ENCODE peak calls at places on chromosomes 5 and 9, in nine cellular contexts. One of them, this sample, is unnamed.

GRCh38 chr9:4973902-4974301 is 11.2 kb upstream of the JAK2 start:
- DNase-seq in foreskin fibroblast: no peak
- DNase-seq in suprapubic skin: no peak
- DNase-seq in HCT116: no peak
- DNase-seq in CD8-positive, alpha-beta T cell: no peak
- DNase-seq in mucosa of descending colon: no peak
- DNase-seq in heart right ventricle: no peak
- DNase-seq in hepatocyte: no peak
- DNase-seq in GM12865: no peak
- DNase-seq in this sample: no peak

GRCh38 chr5:153584131-153584530 is 93.7 kb downstream of the GRIA1 start:
- DNase-seq in suprapubic skin: no peak
- DNase-seq in hepatocyte: no peak
- DNase-seq in HCT116: no peak
- DNase-seq in mucosa of descending colon: no peak
- DNase-seq in heart right ventricle: no peak
- DNase-seq in foreskin fibroblast: peak
- DNase-seq in CD8-positive, alpha-beta T cell: no peak
- DNase-seq in GM12865: no peak
- DNase-seq in this sample: no peak

GRCh38 chr5:134090482-134090881 is 24.0 kb upstream of the TCF7 start:
- DNase-seq in mucosa of descending colon: peak
- DNase-seq in foreskin fibroblast: no peak
- DNase-seq in CD8-positive, alpha-beta T cell: peak
- DNase-seq in HCT116: no peak
- DNase-seq in GM12865: peak
- DNase-seq in heart right ventricle: no peak
- DNase-seq in suprapubic skin: no peak
- DNase-seq in hepatocyte: no peak
- DNase-seq in this sample: no peak

GRCh38 chr5:148176480-148176879 is 8.1 kb downstream of the SPINK14 start:
- DNase-seq in HCT116: no peak
- DNase-seq in mucosa of descending colon: no peak
- DNase-seq in heart right ventricle: no peak
- DNase-seq in hepatocyte: no peak
- DNase-seq in suprapubic skin: no peak
- DNase-seq in GM12865: no peak
- DNase-seq in CD8-positive, alpha-beta T cell: no peak
- DNase-seq in foreskin fibroblast: no peak
- DNase-seq in this sample: no peak

GRCh38 chr5:67160985-67161384 is 35.6 kb downstream of the CD180 start:
- DNase-seq in GM12865: no peak
- DNase-seq in HCT116: no peak
- DNase-seq in CD8-positive, alpha-beta T cell: peak
- DNase-seq in mucosa of descending colon: no peak
- DNase-seq in suprapubic skin: no peak
- DNase-seq in heart right ventricle: no peak
- DNase-seq in foreskin fibroblast: peak
- DNase-seq in hepatocyte: no peak
- DNase-seq in this sample: no peak

GRCh38 chr5:60522299-60522915 is 177.6 kb downstream of the DEPDC1B start:
- DNase-seq in hepatocyte: peak
- DNase-seq in CD8-positive, alpha-beta T cell: no peak
- DNase-seq in HCT116: no peak
- DNase-seq in mucosa of descending colon: no peak
- DNase-seq in GM12865: peak
- DNase-seq in suprapubic skin: no peak
- DNase-seq in heart right ventricle: no peak
- DNase-seq in foreskin fibroblast: peak
- DNase-seq in this sample: no peak

GRCh38 chr5:170632985-170633234 is 129.1 kb downstream of the KCNIP1 start:
- DNase-seq in HCT116: no peak
- DNase-seq in heart right ventricle: peak
- DNase-seq in GM12865: peak
- DNase-seq in CD8-positive, alpha-beta T cell: peak
- DNase-seq in suprapubic skin: peak
- DNase-seq in hepatocyte: peak
- DNase-seq in foreskin fibroblast: peak
- DNase-seq in mucosa of descending colon: peak
- DNase-seq in this sample: no peak

GRCh38 chr5:132050136-132050535 is 10.3 kb upstream of the IL3 start:
- DNase-seq in CD8-positive, alpha-beta T cell: peak
- DNase-seq in suprapubic skin: peak
- DNase-seq in hepatocyte: no peak
- DNase-seq in GM12865: no peak
- DNase-seq in heart right ventricle: no peak
- DNase-seq in HCT116: no peak
- DNase-seq in foreskin fibroblast: no peak
- DNase-seq in mucosa of descending colon: peak
- DNase-seq in this sample: no peak

GRCh38 chr5:50807661-50808060 is 141.2 kb downstream of the PARP8 start:
- DNase-seq in suprapubic skin: no peak
- DNase-seq in hepatocyte: no peak
- DNase-seq in foreskin fibroblast: no peak
- DNase-seq in heart right ventricle: no peak
- DNase-seq in GM12865: no peak
- DNase-seq in mucosa of descending colon: no peak
- DNase-seq in HCT116: no peak
- DNase-seq in CD8-positive, alpha-beta T cell: no peak
- DNase-seq in this sample: no peak

GRCh38 chr5:132225165-132226032 is 2.3 kb downstream of the P4HA2 start:
- DNase-seq in foreskin fibroblast: peak
- DNase-seq in hepatocyte: peak
- DNase-seq in heart right ventricle: peak
- DNase-seq in GM12865: no peak
- DNase-seq in CD8-positive, alpha-beta T cell: peak
- DNase-seq in suprapubic skin: peak
- DNase-seq in mucosa of descending colon: peak
- DNase-seq in HCT116: no peak
- DNase-seq in this sample: no peak

GRCh38 chr9:131739988-131740648 is at the start of gene RAPGEF1:
- DNase-seq in heart right ventricle: peak
- DNase-seq in hepatocyte: peak
- DNase-seq in mucosa of descending colon: peak
- DNase-seq in CD8-positive, alpha-beta T cell: peak
- DNase-seq in foreskin fibroblast: peak
- DNase-seq in suprapubic skin: peak
- DNase-seq in HCT116: no peak
- DNase-seq in GM12865: peak
- DNase-seq in this sample: no peak

GRCh38 chr9:13163287-13163686 is 116.2 kb downstream of the MPDZ start:
- DNase-seq in HCT116: no peak
- DNase-seq in CD8-positive, alpha-beta T cell: no peak
- DNase-seq in GM12865: no peak
- DNase-seq in suprapubic skin: no peak
- DNase-seq in mucosa of descending colon: no peak
- DNase-seq in heart right ventricle: no peak
- DNase-seq in hepatocyte: no peak
- DNase-seq in foreskin fibroblast: no peak
- DNase-seq in this sample: no peak

GRCh38 chr5:143653256-143653655 is 158.7 kb upstream of the HMHB1 start:
- DNase-seq in mucosa of descending colon: no peak
- DNase-seq in CD8-positive, alpha-beta T cell: no peak
- DNase-seq in heart right ventricle: no peak
- DNase-seq in GM12865: peak
- DNase-seq in foreskin fibroblast: no peak
- DNase-seq in suprapubic skin: no peak
- DNase-seq in HCT116: no peak
- DNase-seq in hepatocyte: no peak
- DNase-seq in this sample: no peak

GRCh38 chr9:76419782-76420380 is 25.7 kb upstream of the RFK start:
- DNase-seq in CD8-positive, alpha-beta T cell: no peak
- DNase-seq in HCT116: peak
- DNase-seq in hepatocyte: peak
- DNase-seq in mucosa of descending colon: no peak
- DNase-seq in heart right ventricle: no peak
- DNase-seq in foreskin fibroblast: peak
- DNase-seq in GM12865: peak
- DNase-seq in suprapubic skin: no peak
- DNase-seq in this sample: no peak

GRCh38 chr9:113511856-113512761 is 48.6 kb downstream of the RGS3 start:
- DNase-seq in heart right ventricle: no peak
- DNase-seq in foreskin fibroblast: no peak
- DNase-seq in CD8-positive, alpha-beta T cell: peak
- DNase-seq in HCT116: no peak
- DNase-seq in suprapubic skin: no peak
- DNase-seq in mucosa of descending colon: peak
- DNase-seq in hepatocyte: no peak
- DNase-seq in GM12865: peak
- DNase-seq in this sample: no peak

DNA sequence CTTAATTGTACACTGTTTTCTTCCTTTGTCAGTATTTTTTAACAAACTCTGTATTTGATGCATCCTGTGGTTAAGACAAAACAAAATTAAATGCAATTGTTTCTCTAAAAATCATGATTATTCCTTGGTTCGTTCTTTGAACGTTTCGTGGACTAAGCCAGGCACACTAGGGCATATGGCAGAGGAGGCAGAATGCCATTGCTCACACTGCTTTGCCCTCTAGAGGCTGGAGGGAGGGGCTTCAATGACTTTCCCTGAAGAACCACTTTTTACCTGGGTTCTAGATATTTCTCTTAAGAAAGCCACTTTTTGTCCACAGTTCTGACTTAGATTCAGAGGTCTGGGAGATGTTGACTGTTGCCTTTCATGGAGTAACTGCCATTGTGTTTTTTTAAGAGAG is 236.2 kb upstream of the ADAMTSL1 start:
- DNase-seq in foreskin fibroblast: no peak
- DNase-seq in suprapubic skin: no peak
- DNase-seq in HCT116: no peak
- DNase-seq in hepatocyte: no peak
- DNase-seq in heart right ventricle: no peak
- DNase-seq in GM12865: no peak
- DNase-seq in CD8-positive, alpha-beta T cell: no peak
- DNase-seq in mucosa of descending colon: no peak
- DNase-seq in this sample: no peak
- H3K4me3 ChIP-seq in foreskin fibroblast: no peak
- H3K4me3 ChIP-seq in suprapubic skin: no peak
- H3K4me3 ChIP-seq in HCT116: no peak
- H3K4me3 ChIP-seq in hepatocyte: no peak
- H3K4me3 ChIP-seq in heart right ventricle: no peak
- H3K4me3 ChIP-seq in GM12865: no peak
- H3K4me3 ChIP-seq in CD8-positive, alpha-beta T cell: no peak
- H3K4me3 ChIP-seq in mucosa of descending colon: no peak
- H3K4me3 ChIP-seq in this sample: no peak

DNA sequence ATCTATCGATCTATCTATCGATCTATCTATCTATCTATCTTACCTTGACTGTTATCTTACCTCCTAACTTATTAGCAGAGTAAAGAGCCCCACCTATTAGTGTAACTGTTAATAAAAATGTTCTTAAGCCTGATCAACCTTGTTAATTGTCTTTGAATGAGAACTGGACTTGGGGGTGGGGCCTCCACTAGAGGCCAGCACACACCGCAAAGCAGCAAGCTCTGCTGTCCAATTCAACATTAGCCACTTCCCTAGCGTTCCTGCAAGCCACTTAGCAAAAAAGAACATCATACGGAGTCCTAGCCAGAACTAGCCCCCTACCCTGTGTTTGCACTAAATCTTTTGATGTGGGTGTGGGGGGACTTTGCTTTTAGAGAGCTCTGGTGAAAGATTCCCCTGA is 515.8 kb downstream of the KDM4C start:
- DNase-seq in suprapubic skin: no peak
- DNase-seq in heart right ventricle: peak
- DNase-seq in HCT116: no peak
- DNase-seq in GM12865: no peak
- DNase-seq in CD8-positive, alpha-beta T cell: no peak
- DNase-seq in hepatocyte: peak
- DNase-seq in foreskin fibroblast: peak
- DNase-seq in mucosa of descending colon: no peak
- DNase-seq in this sample: no peak
- TF ChIP-seq CTCF in suprapubic skin: no peak
- TF ChIP-seq CTCF in heart right ventricle: peak
- TF ChIP-seq CTCF in HCT116: peak
- TF ChIP-seq CTCF in GM12865: no peak
- TF ChIP-seq CTCF in CD8-positive, alpha-beta T cell: no peak
- TF ChIP-seq CTCF in hepatocyte: peak
- TF ChIP-seq CTCF in foreskin fibroblast: peak
- TF ChIP-seq CTCF in mucosa of descending colon: no peak
- TF ChIP-seq CTCF in this sample: no peak

DNA sequence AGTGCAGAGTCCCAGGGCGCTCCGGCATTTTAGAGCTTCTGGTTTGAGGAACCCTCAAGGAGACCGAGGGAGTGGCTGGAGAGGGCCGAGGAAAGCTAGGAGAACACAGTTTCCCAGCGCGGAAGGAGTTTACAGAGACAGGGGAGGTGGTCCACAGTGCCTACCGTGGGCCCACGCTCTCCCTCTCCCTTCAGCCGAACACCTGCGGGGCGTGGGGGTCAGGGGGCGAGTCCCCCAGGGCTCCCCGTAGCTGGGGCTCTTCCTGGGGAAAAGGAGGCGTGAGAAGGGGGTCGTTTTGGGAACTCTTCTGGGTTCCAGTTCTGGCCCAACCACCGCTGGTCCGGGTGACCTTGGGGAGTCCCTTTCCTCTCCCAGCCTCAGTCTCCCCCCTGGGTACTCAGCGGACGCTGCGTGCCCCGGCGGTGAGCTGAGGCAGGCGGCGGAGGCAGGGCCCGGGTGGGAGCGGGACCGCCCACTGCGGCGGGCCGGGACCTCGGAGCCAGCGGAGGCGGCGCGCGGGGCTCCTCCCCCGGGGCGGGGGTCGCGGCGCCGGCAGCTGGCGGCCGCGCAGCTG is 368 bp upstream of the FRMPD1 start:
- DNase-seq in GM12865: no peak
- DNase-seq in HCT116: no peak
- DNase-seq in hepatocyte: no peak
- DNase-seq in CD8-positive, alpha-beta T cell: no peak
- DNase-seq in foreskin fibroblast: no peak
- DNase-seq in mucosa of descending colon: no peak
- DNase-seq in heart right ventricle: no peak
- DNase-seq in suprapubic skin: no peak
- DNase-seq in this sample: no peak
- H3K4me3 ChIP-seq in GM12865: no peak
- H3K4me3 ChIP-seq in HCT116: peak
- H3K4me3 ChIP-seq in hepatocyte: no peak
- H3K4me3 ChIP-seq in CD8-positive, alpha-beta T cell: no peak
- H3K4me3 ChIP-seq in foreskin fibroblast: no peak
- H3K4me3 ChIP-seq in mucosa of descending colon: no peak
- H3K4me3 ChIP-seq in heart right ventricle: peak
- H3K4me3 ChIP-seq in suprapubic skin: peak
- H3K4me3 ChIP-seq in this sample: no peak

GRCh38 chr5:11622785-11623184 is 281.5 kb downstream of the CTNND2 start:
- DNase-seq in foreskin fibroblast: no peak
- DNase-seq in GM12865: no peak
- DNase-seq in hepatocyte: no peak
- DNase-seq in CD8-positive, alpha-beta T cell: no peak
- DNase-seq in heart right ventricle: no peak
- DNase-seq in suprapubic skin: no peak
- DNase-seq in HCT116: no peak
- DNase-seq in mucosa of descending colon: no peak
- DNase-seq in this sample: no peak

GRCh38 chr5:11617080-11617479 is 287.2 kb downstream of the CTNND2 start:
- DNase-seq in CD8-positive, alpha-beta T cell: no peak
- DNase-seq in suprapubic skin: no peak
- DNase-seq in HCT116: no peak
- DNase-seq in hepatocyte: no peak
- DNase-seq in GM12865: no peak
- DNase-seq in mucosa of descending colon: no peak
- DNase-seq in foreskin fibroblast: no peak
- DNase-seq in heart right ventricle: no peak
- DNase-seq in this sample: no peak

GRCh38 chr5:11620172-11620571 is 284.1 kb downstream of the CTNND2 start:
- DNase-seq in heart right ventricle: no peak
- DNase-seq in foreskin fibroblast: no peak
- DNase-seq in HCT116: no peak
- DNase-seq in hepatocyte: no peak
- DNase-seq in GM12865: no peak
- DNase-seq in suprapubic skin: no peak
- DNase-seq in CD8-positive, alpha-beta T cell: no peak
- DNase-seq in mucosa of descending colon: no peak
- DNase-seq in this sample: no peak

GRCh38 chr5:11619339-11620028 is 284.8 kb downstream of the CTNND2 start:
- DNase-seq in mucosa of descending colon: no peak
- DNase-seq in HCT116: no peak
- DNase-seq in suprapubic skin: no peak
- DNase-seq in foreskin fibroblast: no peak
- DNase-seq in heart right ventricle: no peak
- DNase-seq in GM12865: no peak
- DNase-seq in hepatocyte: peak
- DNase-seq in CD8-positive, alpha-beta T cell: no peak
- DNase-seq in this sample: no peak
- TF ChIP-seq CTCF in mucosa of descending colon: no peak
- TF ChIP-seq CTCF in HCT116: no peak
- TF ChIP-seq CTCF in suprapubic skin: no peak
- TF ChIP-seq CTCF in foreskin fibroblast: no peak
- TF ChIP-seq CTCF in heart right ventricle: peak
- TF ChIP-seq CTCF in GM12865: no peak
- TF ChIP-seq CTCF in hepatocyte: peak
- TF ChIP-seq CTCF in CD8-positive, alpha-beta T cell: no peak
- TF ChIP-seq CTCF in this sample: no peak

This sample was measured in esophagus squamous epithelium.